ENCODE peak calls at places on chromosomes 12 and 14, in six cellular contexts. C, D, J, Q, R and W are unnamed samples.
A peak's percentile ranks its signal among the peaks of the same experiment; 100 is the strongest.

GRCh38 chr14:62056789-62057188 is 294.6 kb downstream of the SNAPC1 start:
- DNase-seq in J (no peak), Q (no peak), C (no peak), D (no peak), R (no peak), W (no peak)

GRCh38 chr12:116690016-116690709 is 47.7 kb downstream of the SPRING1 start:
- DNase-seq in D (no peak), J (no peak), C (no peak), R (no peak), Q (no peak), W (no peak)

GRCh38 chr12:84994436-84994835 is 41.6 kb downstream of the TSPAN19 start:
- DNase-seq in C (no peak), D (no peak), Q (peak; percentile 51), J (no peak), R (no peak), W (no peak)

GRCh38 chr14:38593477-38593876 is 337.6 kb upstream of the CLEC14A start:
- DNase-seq in D (no peak), Q (no peak), C (no peak), R (no peak), J (no peak), W (no peak)

GRCh38 chr12:65695077-65695865 is 129.0 kb upstream of the HMGA2 start:
- DNase-seq in D (peak; percentile 93), C (no peak), R (no peak), J (peak; percentile 90), Q (peak; percentile 98), W (no peak)

GRCh38 chr12:29744365-29744764 is 39.4 kb downstream of the TMTC1 start:
- DNase-seq in D (no peak), Q (peak; percentile 50), C (no peak), R (no peak), J (no peak), W (no peak)

GRCh38 chr14:90970167-90970600 is 90.3 kb downstream of the RPS6KA5 start:
- DNase-seq in C (no peak), J (peak; percentile 29), R (no peak), Q (peak; percentile 24), D (peak; percentile 95), W (peak; percentile 28)

GRCh38 chr12:6850796-6851152 is 312 bp downstream of the CDCA3 start:
- DNase-seq in C (no peak), Q (no peak), J (no peak), D (no peak), R (no peak), W (no peak)

GRCh38 chr14:76456891-76457586 is 81.1 kb downstream of the ESRRB start:
- DNase-seq in Q (no peak), J (no peak), D (no peak), R (no peak), C (no peak), W (no peak)

GRCh38 chr14:101588990-101589389 is 27.7 kb downstream of the DIO3 start:
- DNase-seq in R (no peak), D (no peak), C (no peak), Q (no peak), J (no peak), W (no peak)

GRCh38 chr12:52826611-52827498 is 7.3 kb downstream of the KRT79 start:
- DNase-seq in J (peak; percentile 41), R (no peak), C (no peak), Q (no peak), D (no peak), W (no peak)

GRCh38 chr12:47277972-47278448 is 198.3 kb upstream of the AMIGO2 start:
- DNase-seq in J (peak; percentile 98), D (peak; percentile 88), Q (peak; percentile 94), C (no peak), R (no peak), W (no peak)

GRCh38 chr14:73610692-73611091 is 1.6 kb upstream of the ACOT6 start:
- DNase-seq in C (no peak), J (no peak), D (no peak), R (no peak), Q (peak; percentile 80), W (no peak)

GRCh38 chr12:6699989-6700645 is 498 bp downstream of the PIANP start:
- DNase-seq in J (no peak), D (no peak), C (peak; percentile 65), Q (no peak), R (peak; percentile 41), W (peak; percentile 54)

GRCh38 chr12:124720019-124720686 is 143.5 kb downstream of the SCARB1 start:
- DNase-seq in R (no peak), J (peak; percentile 53), D (no peak), Q (peak; percentile 71), C (no peak), W (no peak)

GRCh38 chr12:113722747-113723146 is 243.4 kb downstream of the RBM19 start:
- DNase-seq in Q (no peak), C (no peak), J (no peak), R (no peak), D (no peak), W (no peak)

GRCh38 chr12:113726254-113726819 is 239.8 kb downstream of the RBM19 start:
- DNase-seq in R (no peak), J (no peak), Q (no peak), C (no peak), D (no peak), W (no peak)

GRCh38 chr12:113723631-113724030 is 242.5 kb downstream of the RBM19 start:
- DNase-seq in Q (no peak), J (no peak), D (no peak), R (no peak), C (no peak), W (no peak)

GRCh38 chr12:113725557-113725876 is 240.6 kb downstream of the RBM19 start:
- DNase-seq in J (no peak), Q (no peak), D (no peak), R (no peak), C (no peak), W (no peak)

DNA sequence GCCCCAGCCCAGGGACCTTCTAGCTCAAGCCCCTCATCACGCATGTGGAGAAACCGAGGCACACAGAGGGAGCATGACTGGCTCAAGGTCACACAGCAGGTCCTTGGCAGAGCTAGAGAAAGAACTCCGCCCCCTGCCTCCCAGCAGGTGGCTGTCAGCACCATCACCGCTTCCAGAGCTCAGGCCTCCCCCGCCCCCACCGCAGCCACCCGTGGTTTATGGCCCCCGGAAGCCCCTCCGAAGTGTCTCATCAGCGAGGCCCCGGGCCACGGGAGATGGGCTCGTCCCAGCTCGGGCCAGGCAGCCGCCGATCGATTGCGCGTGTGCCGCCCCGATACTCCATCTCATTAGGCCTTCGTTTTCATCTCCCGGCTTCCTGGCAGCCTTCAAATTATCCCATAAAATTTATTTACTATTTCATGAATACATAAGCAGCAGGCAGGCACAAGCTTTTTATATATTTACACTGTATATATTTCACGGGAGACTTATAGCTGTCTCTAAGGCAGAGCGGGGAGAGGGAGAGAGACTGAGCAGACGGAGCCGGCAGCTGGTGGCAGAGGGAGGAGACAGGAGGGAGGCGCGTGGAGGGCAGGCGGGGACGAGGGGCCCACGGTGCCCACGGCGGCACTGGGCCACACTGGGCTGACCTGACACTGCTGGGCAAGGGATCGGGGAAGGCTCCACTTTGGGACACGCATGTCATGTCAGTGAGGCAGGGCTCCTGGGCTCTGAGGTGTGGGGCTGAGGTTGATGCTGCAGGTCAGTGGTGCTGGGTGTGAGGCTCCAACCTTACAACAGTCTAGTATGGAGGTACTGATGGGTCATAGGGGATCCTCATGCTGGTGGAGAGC is 241.2 kb downstream of the RBM19 start:
- DNase-seq in D (no peak), Q (no peak), C (no peak), R (no peak), J (no peak), W (no peak)
- TF ChIP-seq CTCF in D (no peak), Q (no peak), C (no peak), R (no peak), J (no peak), W (no peak)

GRCh38 chr12:121626087-121626852 is at the start of gene ORAI1:
- DNase-seq in Q (peak; percentile 95), D (peak; percentile 83), J (peak; percentile 96), R (peak; percentile 96), C (peak; percentile 97), W (peak; percentile 96)

GRCh38 chr12:121628037-121628436 is 1.7 kb downstream of the ORAI1 start:
- DNase-seq in R (no peak), J (no peak), D (no peak), C (no peak), Q (no peak), W (no peak)

GRCh38 chr12:121626853-121627623 is 708 bp downstream of the ORAI1 start:
- DNase-seq in J (peak; percentile 75), C (peak; percentile 82), R (peak; percentile 47), Q (peak; percentile 72), D (no peak), W (peak; percentile 80)

GRCh38 chr12:121630791-121631190 is 4.5 kb downstream of the ORAI1 start:
- DNase-seq in C (no peak), J (no peak), R (no peak), Q (no peak), D (no peak), W (no peak)

GRCh38 chr12:121628536-121628935 is 2.2 kb downstream of the ORAI1 start:
- DNase-seq in R (no peak), C (no peak), D (no peak), J (no peak), Q (no peak), W (no peak)
- TF ChIP-seq CTCF in R (no peak), C (no peak), D (no peak), J (no peak), Q (no peak), W (no peak)

GRCh38 chr12:25250744-25251730 is at the start of gene KRAS:
- DNase-seq in C (peak; percentile 98), Q (peak; percentile 99), J (peak; percentile 97), D (peak; percentile 88), R (peak; percentile 98), W (peak; percentile 95)
- TF ChIP-seq CTCF in C (no peak), Q (no peak), J (no peak), D (no peak), R (no peak), W (no peak)

GRCh38 chr12:78099806-78100205 is 269.1 kb downstream of the NAV3 start:
- DNase-seq in D (no peak), R (no peak), C (no peak), J (no peak), Q (no peak), W (no peak)

GRCh38 chr12:78095623-78096022 is 264.9 kb downstream of the NAV3 start:
- DNase-seq in J (no peak), R (no peak), C (no peak), Q (no peak), D (no peak), W (no peak)

GRCh38 chr12:78096909-78097597 is 266.4 kb downstream of the NAV3 start:
- DNase-seq in D (no peak), Q (peak; percentile 87), C (no peak), R (no peak), J (no peak), W (no peak)

GRCh38 chr12:78101946-78102635 is 271.4 kb downstream of the NAV3 start:
- DNase-seq in J (peak; percentile 32), D (peak; percentile 6), C (peak; percentile 54), R (no peak), Q (no peak), W (no peak)

DNA sequence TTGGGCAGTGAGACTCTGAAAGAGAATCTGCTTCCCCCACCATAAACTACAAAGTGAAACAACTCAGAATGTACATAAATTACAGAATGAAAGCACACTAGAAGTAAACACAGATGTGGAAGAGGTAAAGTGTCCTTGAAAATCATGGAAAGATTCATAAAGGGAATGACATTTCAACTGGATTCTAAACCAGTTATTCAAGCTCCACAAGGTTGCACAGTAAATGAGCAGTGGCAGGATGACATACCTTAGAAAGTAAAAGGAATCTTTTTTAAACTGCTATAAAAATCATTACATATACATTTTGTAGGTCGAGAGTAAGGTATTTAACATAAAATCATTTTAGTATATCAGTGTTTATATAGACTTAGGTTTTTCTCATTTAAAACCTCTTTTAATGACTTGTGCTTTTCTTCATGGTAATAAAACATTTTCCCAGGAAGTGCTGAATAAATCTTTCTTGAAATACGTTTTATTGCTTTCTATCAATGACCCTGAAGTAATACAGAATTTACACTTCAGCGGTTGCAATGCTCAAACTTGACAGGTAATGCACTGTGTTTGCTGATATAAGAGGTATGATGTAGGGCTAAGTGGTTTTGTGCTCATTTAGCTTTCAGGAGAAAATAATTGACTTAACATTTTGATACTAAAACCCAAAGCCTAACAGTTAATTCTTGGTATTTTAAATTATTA is 270.6 kb downstream of the NAV3 start:
- DNase-seq in D (no peak), C (no peak), J (no peak), Q (no peak), R (no peak), W (no peak)
- TF ChIP-seq CTCF in D (no peak), C (no peak), J (no peak), Q (no peak), R (no peak), W (no peak)